ENCODE peak calls at places on chromosomes 16 and 17, in four cellular contexts. One of them, this sample, is unnamed.

GRCh38 chr16:59210955-59211541 is 476.9 kb upstream of the GOT2 start:
- DNase-seq in endodermal cell: peak; percentile 82
- DNase-seq in colonic mucosa: no peak
- DNase-seq in heart right ventricle: peak; percentile 17
- DNase-seq in this sample: no peak

GRCh38 chr17:21211825-21212479 is 2.0 kb downstream of the TMEM11 start:
- DNase-seq in endodermal cell: no peak
- DNase-seq in colonic mucosa: peak; percentile 52
- DNase-seq in heart right ventricle: no peak
- DNase-seq in this sample: no peak

GRCh38 chr16:785563-786535 is 2.3 kb downstream of the RPUSD1 start:
- DNase-seq in endodermal cell: peak; percentile 96
- DNase-seq in colonic mucosa: peak; percentile 75
- DNase-seq in heart right ventricle: peak; percentile 31
- DNase-seq in this sample: no peak

GRCh38 chr16:71628810-71629209 is 2.8 kb downstream of the MARVELD3 start:
- DNase-seq in endodermal cell: peak; percentile 49
- DNase-seq in colonic mucosa: no peak
- DNase-seq in heart right ventricle: no peak
- DNase-seq in this sample: no peak

GRCh38 chr17:6831662-6832263 is at the start of gene TEKT1:
- DNase-seq in endodermal cell: peak; percentile 99
- DNase-seq in colonic mucosa: peak; percentile 55
- DNase-seq in heart right ventricle: peak; percentile 79
- DNase-seq in this sample: peak; percentile 80

GRCh38 chr16:6714510-6714909 is 618.1 kb upstream of the RBFOX1 start:
- DNase-seq in endodermal cell: no peak
- DNase-seq in colonic mucosa: no peak
- DNase-seq in heart right ventricle: no peak
- DNase-seq in this sample: no peak

GRCh38 chr17:49360796-49361128 is 1.3 kb downstream of the ZNF652 start:
- DNase-seq in endodermal cell: peak; percentile 75
- DNase-seq in colonic mucosa: no peak
- DNase-seq in heart right ventricle: no peak
- DNase-seq in this sample: peak; percentile 62

GRCh38 chr16:86789621-86790051 is 211.3 kb downstream of the FOXL1 start:
- DNase-seq in endodermal cell: no peak
- DNase-seq in colonic mucosa: no peak
- DNase-seq in heart right ventricle: no peak
- DNase-seq in this sample: no peak

GRCh38 chr16:19377864-19378263 is 39.8 kb upstream of the TMC5 start:
- DNase-seq in endodermal cell: no peak
- DNase-seq in colonic mucosa: no peak
- DNase-seq in heart right ventricle: no peak
- DNase-seq in this sample: no peak

GRCh38 chr17:63116967-63117366 is 150.9 kb downstream of the TANC2 start:
- DNase-seq in endodermal cell: no peak
- DNase-seq in colonic mucosa: no peak
- DNase-seq in heart right ventricle: no peak
- DNase-seq in this sample: no peak

GRCh38 chr16:77212736-77213541 is 13.7 kb downstream of the SYCE1L start:
- DNase-seq in endodermal cell: peak; percentile 93
- DNase-seq in colonic mucosa: peak; percentile 74
- DNase-seq in heart right ventricle: peak; percentile 33
- DNase-seq in this sample: peak; percentile 76

GRCh38 chr17:43528988-43529814 is 16.9 kb downstream of the ETV4 start:
- DNase-seq in endodermal cell: peak; percentile 48
- DNase-seq in colonic mucosa: no peak
- DNase-seq in heart right ventricle: no peak
- DNase-seq in this sample: no peak

GRCh38 chr17:30304778-30305177 is 13.0 kb upstream of the BLMH start:
- DNase-seq in endodermal cell: no peak
- DNase-seq in colonic mucosa: no peak
- DNase-seq in heart right ventricle: no peak
- DNase-seq in this sample: no peak

GRCh38 chr17:45263477-45263860 is 1.6 kb upstream of the SPATA32 start:
- DNase-seq in endodermal cell: no peak
- DNase-seq in colonic mucosa: no peak
- DNase-seq in heart right ventricle: no peak
- DNase-seq in this sample: no peak

GRCh38 chr17:27980035-27980434 is 62.4 kb upstream of the NLK start:
- DNase-seq in endodermal cell: no peak
- DNase-seq in colonic mucosa: no peak
- DNase-seq in heart right ventricle: peak; percentile 50
- DNase-seq in this sample: no peak

GRCh38 chr17:21286771-21287702 is 2.5 kb downstream of the MAP2K3 start:
- DNase-seq in endodermal cell: no peak
- DNase-seq in colonic mucosa: peak; percentile 74
- DNase-seq in heart right ventricle: no peak
- DNase-seq in this sample: no peak

GRCh38 chr17:81030726-81031570 is 4.0 kb upstream of the BAIAP2 start:
- DNase-seq in endodermal cell: no peak
- DNase-seq in colonic mucosa: peak; percentile 87
- DNase-seq in heart right ventricle: peak; percentile 60
- DNase-seq in this sample: no peak

GRCh38 chr16:28975158-28975603 is 603 bp downstream of the SPNS1 start:
- DNase-seq in endodermal cell: peak; percentile 50
- DNase-seq in colonic mucosa: no peak
- DNase-seq in heart right ventricle: no peak
- DNase-seq in this sample: no peak

GRCh38 chr17:57425903-57426574 is 169.7 kb downstream of the MSI2 start:
- DNase-seq in endodermal cell: no peak
- DNase-seq in colonic mucosa: no peak
- DNase-seq in heart right ventricle: no peak
- DNase-seq in this sample: no peak

GRCh38 chr17:76234354-76234679 is 6.0 kb downstream of the RNF157 start:
- DNase-seq in endodermal cell: no peak
- DNase-seq in colonic mucosa: no peak
- DNase-seq in heart right ventricle: no peak
- DNase-seq in this sample: no peak

GRCh38 chr16:53600076-53600475 is 97.1 kb upstream of the AKTIP start:
- DNase-seq in endodermal cell: no peak
- DNase-seq in colonic mucosa: no peak
- DNase-seq in heart right ventricle: no peak
- DNase-seq in this sample: no peak

GRCh38 chr17:63390090-63390489 is 56.0 kb downstream of the CYB561 start:
- DNase-seq in endodermal cell: no peak
- DNase-seq in colonic mucosa: no peak
- DNase-seq in heart right ventricle: no peak
- DNase-seq in this sample: no peak

GRCh38 chr16:27195068-27195741 is 8.1 kb upstream of the KDM8 start:
- DNase-seq in endodermal cell: peak; percentile 11
- DNase-seq in colonic mucosa: no peak
- DNase-seq in heart right ventricle: no peak
- DNase-seq in this sample: no peak

GRCh38 chr17:73497721-73498120 is 146.5 kb downstream of the SDK2 start:
- DNase-seq in endodermal cell: no peak
- DNase-seq in colonic mucosa: no peak
- DNase-seq in heart right ventricle: no peak
- DNase-seq in this sample: no peak

GRCh38 chr17:42361781-42362186 is 26.5 kb downstream of the STAT3 start:
- DNase-seq in endodermal cell: peak; percentile 59
- DNase-seq in colonic mucosa: peak; percentile 61
- DNase-seq in heart right ventricle: no peak
- DNase-seq in this sample: no peak

GRCh38 chr17:17985555-17985954 is 12.9 kb downstream of the DRC3 start:
- DNase-seq in endodermal cell: no peak
- DNase-seq in colonic mucosa: no peak
- DNase-seq in heart right ventricle: no peak
- DNase-seq in this sample: no peak

GRCh38 chr16:65510850-65511249 is 389.0 kb upstream of the CDH11 start:
- DNase-seq in endodermal cell: peak; percentile 59
- DNase-seq in colonic mucosa: no peak
- DNase-seq in heart right ventricle: no peak
- DNase-seq in this sample: no peak

GRCh38 chr16:11010576-11011221 is 66.3 kb downstream of the CLEC16A start:
- DNase-seq in endodermal cell: no peak
- DNase-seq in colonic mucosa: no peak
- DNase-seq in heart right ventricle: no peak
- DNase-seq in this sample: no peak

GRCh38 chr17:36850794-36851193 is 86.5 kb upstream of the LHX1 start:
- DNase-seq in endodermal cell: peak; percentile 53
- DNase-seq in colonic mucosa: no peak
- DNase-seq in heart right ventricle: no peak
- DNase-seq in this sample: no peak

GRCh38 chr17:3381957-3382356 is 4.2 kb downstream of the OR3A2 start:
- DNase-seq in endodermal cell: no peak
- DNase-seq in colonic mucosa: no peak
- DNase-seq in heart right ventricle: no peak
- DNase-seq in this sample: no peak

GRCh38 chr17:3802461-3803307 is 1.7 kb upstream of the ITGAE start:
- DNase-seq in endodermal cell: no peak
- DNase-seq in colonic mucosa: no peak
- DNase-seq in heart right ventricle: no peak
- DNase-seq in this sample: no peak

GRCh38 chr17:27649929-27650328 is 18.9 kb downstream of the LGALS9 start:
- DNase-seq in endodermal cell: no peak
- DNase-seq in colonic mucosa: no peak
- DNase-seq in heart right ventricle: no peak
- DNase-seq in this sample: no peak

GRCh38 chr16:89548344-89549006 is 12.0 kb upstream of the RPL13 start:
- DNase-seq in endodermal cell: no peak
- DNase-seq in colonic mucosa: no peak
- DNase-seq in heart right ventricle: no peak
- DNase-seq in this sample: no peak

GRCh38 chr16:89549007-89549700 is 11.3 kb upstream of the RPL13 start:
- DNase-seq in endodermal cell: no peak
- DNase-seq in colonic mucosa: no peak
- DNase-seq in heart right ventricle: no peak
- DNase-seq in this sample: no peak

GRCh38 chr16:89552913-89553312 is 7.6 kb upstream of the RPL13 start:
- DNase-seq in endodermal cell: no peak
- DNase-seq in colonic mucosa: no peak
- DNase-seq in heart right ventricle: no peak
- DNase-seq in this sample: no peak

GRCh38 chr16:89552329-89552728 is 8.2 kb upstream of the RPL13 start:
- DNase-seq in endodermal cell: no peak
- DNase-seq in colonic mucosa: no peak
- DNase-seq in heart right ventricle: no peak
- DNase-seq in this sample: no peak

DNA sequence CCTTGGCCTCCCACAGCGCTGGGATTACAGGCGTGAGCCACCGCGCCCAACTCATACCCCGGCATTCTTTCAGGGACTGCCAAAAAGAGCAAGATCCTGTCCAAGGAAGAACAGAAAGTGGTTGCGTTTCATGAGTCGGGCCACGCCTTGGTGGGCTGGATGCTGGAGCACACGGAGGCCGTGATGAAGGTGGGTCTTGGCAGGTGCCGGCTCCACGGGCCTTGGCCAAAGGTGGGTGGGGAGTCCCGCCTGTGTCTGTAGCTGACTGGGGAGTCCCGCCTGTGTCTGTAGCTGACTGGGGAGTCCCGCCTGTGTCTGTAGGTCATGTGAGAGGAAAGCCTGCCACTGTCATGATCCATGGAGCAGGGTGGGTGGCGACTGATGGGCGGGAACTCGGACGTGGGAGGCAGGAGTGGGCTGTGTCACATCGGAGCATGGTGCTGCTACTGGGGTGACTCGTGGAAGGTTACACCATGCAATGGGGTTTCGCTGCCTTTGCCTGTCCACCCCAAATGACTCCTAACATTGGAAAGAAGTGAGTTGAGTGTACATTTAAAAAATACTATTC is 10.0 kb upstream of the RPL13 start:
- DNase-seq in endodermal cell: no peak
- DNase-seq in colonic mucosa: no peak
- DNase-seq in heart right ventricle: no peak
- DNase-seq in this sample: no peak
- H3K4me1 ChIP-seq in endodermal cell: no peaks in the 10 kb centered on the region
- H3K4me1 ChIP-seq in colonic mucosa: no peaks in the 10 kb centered on the region
- H3K4me1 ChIP-seq in heart right ventricle: no peaks in the 10 kb centered on the region
- H3K4me1 ChIP-seq in this sample: no peaks in the 10 kb centered on the region

DNA sequence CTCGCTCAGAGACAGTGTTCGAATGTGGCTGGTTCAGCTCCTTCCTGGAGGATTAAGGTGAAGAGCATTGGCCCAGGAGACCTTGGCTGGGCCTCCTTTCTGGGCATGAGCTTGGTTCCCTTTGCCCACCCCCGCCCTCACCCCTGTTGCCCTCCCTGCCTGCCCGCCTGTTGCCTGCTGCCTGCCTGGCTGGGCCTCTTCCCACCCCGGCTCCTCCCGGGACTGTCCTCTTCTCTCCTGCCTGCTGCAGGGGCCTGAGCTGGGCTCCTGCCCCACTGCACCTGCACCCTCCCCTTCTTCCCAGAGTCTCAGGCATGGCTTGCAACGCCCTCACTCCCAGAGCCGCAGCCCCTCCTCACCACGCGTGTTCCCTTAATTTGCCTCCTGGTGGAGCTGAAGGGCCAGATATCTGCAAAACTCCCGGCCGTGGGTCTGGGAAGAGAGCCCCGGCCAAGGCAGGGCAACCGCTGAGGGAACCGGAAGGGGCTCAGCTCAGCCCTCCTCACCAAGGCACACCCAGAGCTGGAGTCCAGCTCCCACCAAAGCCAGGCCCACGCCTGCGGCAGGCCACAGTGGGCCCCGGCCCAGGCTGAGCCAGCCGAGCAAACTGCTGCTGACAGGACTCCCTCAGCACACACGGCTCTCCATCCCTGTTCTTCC is 31.2 kb downstream of the MNT start:
- DNase-seq in endodermal cell: peak; percentile 89
- DNase-seq in colonic mucosa: no peak
- DNase-seq in heart right ventricle: no peak
- DNase-seq in this sample: no peak
- TF ChIP-seq CTCF in endodermal cell: peak; percentile 51
- TF ChIP-seq CTCF in colonic mucosa: no peak
- TF ChIP-seq CTCF in heart right ventricle: peak; percentile 10
- TF ChIP-seq CTCF in this sample: no peak

GRCh38 chr17:1783834-1784611 is 22.2 kb downstream of the SERPINF1 start:
- DNase-seq in endodermal cell: peak; percentile 73
- DNase-seq in colonic mucosa: peak; percentile 52
- DNase-seq in heart right ventricle: peak; percentile 87
- DNase-seq in this sample: peak; percentile 65
- H3K27ac ChIP-seq in endodermal cell: no peak overlapping the region
- H3K27ac ChIP-seq in colonic mucosa: peak overlapping the region; percentile 78
- H3K27ac ChIP-seq in heart right ventricle: peak overlapping the region; percentile 93
- H3K27ac ChIP-seq in this sample: peak overlapping the region; percentile 87

GRCh38 chr17:50918071-50918932 is 52.1 kb upstream of the TOB1 start:
- DNase-seq in endodermal cell: peak; percentile 63
- DNase-seq in colonic mucosa: no peak
- DNase-seq in heart right ventricle: peak; percentile 44
- DNase-seq in this sample: no peak

GRCh38 chr17:50920041-50920410 is 53.9 kb upstream of the TOB1 start:
- DNase-seq in endodermal cell: no peak
- DNase-seq in colonic mucosa: no peak
- DNase-seq in heart right ventricle: no peak
- DNase-seq in this sample: no peak

GRCh38 chr17:50920891-50921595 is 54.9 kb upstream of the TOB1 start:
- DNase-seq in endodermal cell: peak; percentile 81
- DNase-seq in colonic mucosa: peak; percentile 61
- DNase-seq in heart right ventricle: no peak
- DNase-seq in this sample: no peak

GRCh38 chr17:50918933-50919296 is 52.8 kb upstream of the TOB1 start:
- DNase-seq in endodermal cell: no peak
- DNase-seq in colonic mucosa: peak; percentile 79
- DNase-seq in heart right ventricle: no peak
- DNase-seq in this sample: no peak

GRCh38 chr17:50919321-50920040 is 53.3 kb upstream of the TOB1 start:
- DNase-seq in endodermal cell: peak; percentile 94
- DNase-seq in colonic mucosa: peak; percentile 97
- DNase-seq in heart right ventricle: peak; percentile 93
- DNase-seq in this sample: peak; percentile 77
- H3K4me1 ChIP-seq in endodermal cell: peaks cover 4% of the 10 kb centered on the region
- H3K4me1 ChIP-seq in colonic mucosa: peaks cover 47% of the 10 kb centered on the region
- H3K4me1 ChIP-seq in heart right ventricle: peaks cover 77% of the 10 kb centered on the region
- H3K4me1 ChIP-seq in this sample: no peaks in the 10 kb centered on the region

This sample was measured in ascending aorta.